ENCODE peak calls at places on chromosome 22, in four cellular contexts. One of them, this sample, is unnamed.

GRCh38 chr22:40400173-40400572 is 29.8 kb downstream of the SGSM3 start:
- DNase-seq in body of pancreas: no peak
- DNase-seq in H1: no peak
- DNase-seq in left ventricle myocardium inferior: no peak
- DNase-seq in this sample: no peak

GRCh38 chr22:19871023-19871844 is 16.6 kb upstream of the GNB1L start:
- DNase-seq in left ventricle myocardium inferior: no peak
- DNase-seq in body of pancreas: peak; percentile 10
- DNase-seq in H1: peak; percentile 40
- DNase-seq in this sample: no peak

GRCh38 chr22:30235687-30236170 is 10.8 kb downstream of the LIF start:
- DNase-seq in H1: no peak
- DNase-seq in left ventricle myocardium inferior: no peak
- DNase-seq in body of pancreas: peak; percentile 71
- DNase-seq in this sample: peak; percentile 84

GRCh38 chr22:41524809-41525449 is 19.3 kb downstream of the POLR3H start:
- DNase-seq in left ventricle myocardium inferior: no peak
- DNase-seq in H1: no peak
- DNase-seq in body of pancreas: no peak
- DNase-seq in this sample: no peak

GRCh38 chr22:38205261-38206128 is 3.7 kb downstream of the MAFF start:
- DNase-seq in left ventricle myocardium inferior: peak; percentile 83
- DNase-seq in body of pancreas: peak; percentile 57
- DNase-seq in H1: no peak
- DNase-seq in this sample: no peak

GRCh38 chr22:49517721-49518120 is 310.0 kb downstream of the BRD1 start:
- DNase-seq in body of pancreas: no peak
- DNase-seq in H1: no peak
- DNase-seq in left ventricle myocardium inferior: no peak
- DNase-seq in this sample: no peak

GRCh38 chr22:30291334-30291892 is 2.1 kb upstream of the CASTOR1 start:
- DNase-seq in H1: no peak
- DNase-seq in left ventricle myocardium inferior: no peak
- DNase-seq in body of pancreas: no peak
- DNase-seq in this sample: no peak

GRCh38 chr22:30598986-30599385 is 7.3 kb upstream of the PES1 start:
- DNase-seq in body of pancreas: no peak
- DNase-seq in H1: no peak
- DNase-seq in left ventricle myocardium inferior: no peak
- DNase-seq in this sample: no peak

GRCh38 chr22:31970490-31971444 is 26.4 kb downstream of the YWHAH start:
- DNase-seq in H1: peak; percentile 100
- DNase-seq in body of pancreas: peak; percentile 78
- DNase-seq in left ventricle myocardium inferior: peak; percentile 77
- DNase-seq in this sample: peak; percentile 76

GRCh38 chr22:30268331-30268730 is 1.7 kb upstream of the OSM start:
- DNase-seq in left ventricle myocardium inferior: no peak
- DNase-seq in body of pancreas: no peak
- DNase-seq in H1: no peak
- DNase-seq in this sample: no peak

GRCh38 chr22:29314537-29315285 is 786 bp downstream of the RASL10A start:
- DNase-seq in H1: peak; percentile 65
- DNase-seq in left ventricle myocardium inferior: no peak
- DNase-seq in body of pancreas: no peak
- DNase-seq in this sample: no peak

GRCh38 chr22:41030891-41031290 is 61.5 kb upstream of the EP300 start:
- DNase-seq in body of pancreas: no peak
- DNase-seq in H1: no peak
- DNase-seq in left ventricle myocardium inferior: no peak
- DNase-seq in this sample: no peak

GRCh38 chr22:40498454-40499186 is 128.2 kb downstream of the SGSM3 start:
- DNase-seq in left ventricle myocardium inferior: no peak
- DNase-seq in body of pancreas: no peak
- DNase-seq in H1: no peak
- DNase-seq in this sample: peak; percentile 24

GRCh38 chr22:41380993-41381328 is 781 bp upstream of the TEF start:
- DNase-seq in left ventricle myocardium inferior: no peak
- DNase-seq in body of pancreas: peak; percentile 90
- DNase-seq in H1: no peak
- DNase-seq in this sample: no peak

GRCh38 chr22:40258463-40259046 is 80.8 kb downstream of the TNRC6B start:
- DNase-seq in left ventricle myocardium inferior: no peak
- DNase-seq in body of pancreas: peak; percentile 28
- DNase-seq in H1: no peak
- DNase-seq in this sample: no peak

GRCh38 chr22:20949698-20950183 is 17.3 kb upstream of the AIFM3 start:
- DNase-seq in body of pancreas: no peak
- DNase-seq in H1: no peak
- DNase-seq in left ventricle myocardium inferior: no peak
- DNase-seq in this sample: no peak

GRCh38 chr22:31160328-31160978 is 471 bp downstream of the RNF185 start:
- DNase-seq in H1: peak; percentile 63
- DNase-seq in left ventricle myocardium inferior: no peak
- DNase-seq in body of pancreas: peak; percentile 19
- DNase-seq in this sample: no peak

GRCh38 chr22:32717337-32718240 is 83.9 kb upstream of the TIMP3 start:
- DNase-seq in left ventricle myocardium inferior: peak; percentile 33
- DNase-seq in H1: no peak
- DNase-seq in body of pancreas: no peak
- DNase-seq in this sample: no peak

GRCh38 chr22:31753005-31753633 is 700 bp upstream of the DEPDC5 start:
- DNase-seq in H1: peak; percentile 76
- DNase-seq in body of pancreas: peak; percentile 28
- DNase-seq in left ventricle myocardium inferior: peak; percentile 37
- DNase-seq in this sample: peak; percentile 86

GRCh38 chr22:30245985-30246901 is at the start of gene LIF:
- DNase-seq in body of pancreas: no peak
- DNase-seq in H1: peak; percentile 75
- DNase-seq in left ventricle myocardium inferior: no peak
- DNase-seq in this sample: no peak

GRCh38 chr22:19717691-19718254 is 3.5 kb downstream of the SEPTIN5 start:
- DNase-seq in body of pancreas: peak; percentile 73
- DNase-seq in left ventricle myocardium inferior: peak; percentile 81
- DNase-seq in H1: peak; percentile 92
- DNase-seq in this sample: peak; percentile 68

GRCh38 chr22:24088796-24089195 is 77.7 kb downstream of the CABIN1 start:
- DNase-seq in H1: no peak
- DNase-seq in body of pancreas: no peak
- DNase-seq in left ventricle myocardium inferior: no peak
- DNase-seq in this sample: no peak

GRCh38 chr22:26669060-26669481 is 11.7 kb downstream of the MIAT start:
- DNase-seq in left ventricle myocardium inferior: no peak
- DNase-seq in body of pancreas: peak; percentile 87
- DNase-seq in H1: peak; percentile 79
- DNase-seq in this sample: peak; percentile 67

GRCh38 chr22:28023774-28024173 is 104.7 kb upstream of the PITPNB start:
- DNase-seq in H1: no peak
- DNase-seq in left ventricle myocardium inferior: peak; percentile 9
- DNase-seq in body of pancreas: no peak
- DNase-seq in this sample: no peak

GRCh38 chr22:24588756-24589481 is 4.0 kb downstream of the LRRC75B start:
- DNase-seq in body of pancreas: no peak
- DNase-seq in left ventricle myocardium inferior: no peak
- DNase-seq in H1: no peak
- DNase-seq in this sample: peak; percentile 84

GRCh38 chr22:27918351-27919221 is 470 bp downstream of the PITPNB start:
- DNase-seq in H1: peak; percentile 70
- DNase-seq in left ventricle myocardium inferior: peak; percentile 46
- DNase-seq in body of pancreas: peak; percentile 38
- DNase-seq in this sample: peak; percentile 61

GRCh38 chr22:32660292-32660691 is 141.2 kb upstream of the TIMP3 start:
- DNase-seq in body of pancreas: peak; percentile 69
- DNase-seq in left ventricle myocardium inferior: peak; percentile 70
- DNase-seq in H1: peak; percentile 80
- DNase-seq in this sample: peak; percentile 73

GRCh38 chr22:36986242-36986821 is 32.9 kb downstream of the TST start:
- DNase-seq in body of pancreas: no peak
- DNase-seq in left ventricle myocardium inferior: no peak
- DNase-seq in H1: peak; percentile 87
- DNase-seq in this sample: peak; percentile 64
- H3K4me1 ChIP-seq in body of pancreas: no peaks in the 10 kb centered on the region
- H3K4me1 ChIP-seq in left ventricle myocardium inferior: no peaks in the 10 kb centered on the region
- H3K4me1 ChIP-seq in H1: no peaks in the 10 kb centered on the region
- H3K4me1 ChIP-seq in this sample: no peaks in the 10 kb centered on the region

GRCh38 chr22:44537016-44537936 is 39.2 kb upstream of the RTL6 start:
- DNase-seq in left ventricle myocardium inferior: no peak
- DNase-seq in body of pancreas: no peak
- DNase-seq in H1: no peak
- DNase-seq in this sample: peak; percentile 63
- H3K4me1 ChIP-seq in left ventricle myocardium inferior: no peaks in the 10 kb centered on the region
- H3K4me1 ChIP-seq in body of pancreas: no peaks in the 10 kb centered on the region
- H3K4me1 ChIP-seq in H1: no peaks in the 10 kb centered on the region
- H3K4me1 ChIP-seq in this sample: peaks cover 5% of the 10 kb centered on the region

GRCh38 chr22:22894740-22895731 is 7.4 kb downstream of the IGLL5 start:
- DNase-seq in H1: no peak
- DNase-seq in left ventricle myocardium inferior: no peak
- DNase-seq in body of pancreas: no peak
- DNase-seq in this sample: no peak

GRCh38 chr22:22893891-22894739 is 6.5 kb downstream of the IGLL5 start:
- DNase-seq in left ventricle myocardium inferior: no peak
- DNase-seq in body of pancreas: no peak
- DNase-seq in H1: no peak
- DNase-seq in this sample: no peak

GRCh38 chr22:22892096-22893052 is 4.8 kb downstream of the IGLL5 start:
- DNase-seq in H1: no peak
- DNase-seq in left ventricle myocardium inferior: no peak
- DNase-seq in body of pancreas: no peak
- DNase-seq in this sample: no peak

GRCh38 chr22:22891139-22891621 is 3.6 kb downstream of the IGLL5 start:
- DNase-seq in H1: no peak
- DNase-seq in left ventricle myocardium inferior: no peak
- DNase-seq in body of pancreas: no peak
- DNase-seq in this sample: no peak

DNA sequence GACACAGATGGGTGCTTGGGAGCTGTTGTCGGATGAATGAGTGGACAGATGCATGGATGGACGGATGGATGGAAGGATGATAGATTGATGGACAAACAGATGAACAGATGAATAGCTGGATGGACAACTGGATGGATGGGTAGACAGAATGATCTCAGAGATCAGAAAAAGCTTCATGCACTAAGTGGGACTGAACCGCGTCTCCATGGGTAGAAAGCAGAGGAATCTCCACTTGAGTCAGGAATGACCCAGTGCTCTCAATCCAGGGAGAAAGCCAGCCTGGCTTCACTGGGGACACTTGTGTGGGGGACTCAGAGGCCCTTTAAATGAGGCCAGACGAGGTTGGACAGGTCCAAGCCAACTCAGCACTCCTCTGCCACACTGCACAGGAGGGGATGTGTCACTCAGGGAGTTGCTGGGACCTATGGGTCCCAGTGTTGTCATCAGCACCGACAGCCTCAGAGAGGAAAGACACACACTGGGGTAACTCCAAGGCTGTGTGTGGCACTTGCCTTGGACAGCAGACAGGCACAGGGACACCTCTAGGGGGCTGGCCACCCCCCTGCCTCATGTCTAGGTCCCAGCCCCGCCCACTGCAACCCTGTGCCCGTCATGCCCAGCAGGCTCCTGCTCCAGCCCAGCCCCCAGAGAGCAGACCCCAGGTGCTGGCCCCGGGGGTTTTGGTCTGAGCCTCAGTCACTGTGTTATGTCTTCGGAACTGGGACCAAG is 5.6 kb downstream of the IGLL5 start:
- DNase-seq in H1: no peak
- DNase-seq in left ventricle myocardium inferior: no peak
- DNase-seq in body of pancreas: no peak
- DNase-seq in this sample: no peak
- H3K4me1 ChIP-seq in H1: no peaks in the 10 kb centered on the region
- H3K4me1 ChIP-seq in left ventricle myocardium inferior: no peaks in the 10 kb centered on the region
- H3K4me1 ChIP-seq in body of pancreas: no peaks in the 10 kb centered on the region
- H3K4me1 ChIP-seq in this sample: peaks cover 42% of the 10 kb centered on the region

DNA sequence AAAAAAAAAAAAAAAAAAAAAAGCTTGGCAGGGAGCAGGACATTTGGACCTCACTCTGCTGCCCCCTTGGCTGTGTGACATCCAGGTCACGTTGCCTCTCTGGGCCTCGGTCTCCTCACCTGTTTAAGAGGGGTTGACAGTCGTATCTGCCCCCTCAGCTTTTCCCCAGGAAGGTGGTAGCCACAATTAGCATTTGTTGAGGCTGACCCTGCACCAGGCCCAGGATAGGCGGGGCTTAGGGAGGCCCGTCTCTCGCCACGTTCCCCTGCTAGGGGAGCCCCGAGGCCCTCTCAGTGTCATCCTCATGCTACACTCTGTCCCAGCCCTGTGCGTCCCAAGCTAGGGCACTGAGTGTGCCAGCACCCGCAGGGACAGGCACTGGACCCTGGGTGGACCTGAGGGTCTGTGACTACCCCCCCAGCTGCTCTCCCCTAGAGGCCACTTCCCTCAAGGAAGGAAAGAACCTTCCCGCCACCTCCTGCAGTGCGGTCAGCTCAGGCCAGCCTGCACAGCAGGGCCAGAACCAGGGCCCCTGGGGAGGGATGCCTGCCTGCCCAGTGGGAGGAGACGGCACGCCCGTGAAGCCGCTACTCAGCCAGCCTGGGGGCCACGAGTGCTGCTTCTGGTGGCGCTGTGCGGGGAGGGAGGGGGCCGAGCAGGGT is 38.5 kb upstream of the PPARA start:
- DNase-seq in body of pancreas: peak; percentile 45
- DNase-seq in H1: no peak
- DNase-seq in left ventricle myocardium inferior: no peak
- DNase-seq in this sample: no peak
- H3K4me1 ChIP-seq in body of pancreas: peaks cover 95% of the 10 kb centered on the region
- H3K4me1 ChIP-seq in H1: peaks cover 16% of the 10 kb centered on the region
- H3K4me1 ChIP-seq in left ventricle myocardium inferior: peaks cover 100% of the 10 kb centered on the region
- H3K4me1 ChIP-seq in this sample: peaks cover 15% of the 10 kb centered on the region

GRCh38 chr22:22880645-22881044 is 7.0 kb upstream of the IGLL5 start:
- DNase-seq in H1: no peak
- DNase-seq in left ventricle myocardium inferior: no peak
- DNase-seq in body of pancreas: no peak
- DNase-seq in this sample: no peak

GRCh38 chr22:22879675-22880029 is 8.0 kb upstream of the IGLL5 start:
- DNase-seq in body of pancreas: no peak
- DNase-seq in H1: no peak
- DNase-seq in left ventricle myocardium inferior: no peak
- DNase-seq in this sample: no peak

GRCh38 chr22:22882033-22882717 is 5.4 kb upstream of the IGLL5 start:
- DNase-seq in H1: no peak
- DNase-seq in left ventricle myocardium inferior: no peak
- DNase-seq in body of pancreas: no peak
- DNase-seq in this sample: no peak

GRCh38 chr22:22883090-22883727 is 4.4 kb upstream of the IGLL5 start:
- DNase-seq in H1: no peak
- DNase-seq in body of pancreas: no peak
- DNase-seq in left ventricle myocardium inferior: no peak
- DNase-seq in this sample: no peak

GRCh38 chr22:22881116-22882032 is 6.2 kb upstream of the IGLL5 start:
- DNase-seq in left ventricle myocardium inferior: no peak
- DNase-seq in body of pancreas: no peak
- DNase-seq in H1: no peak
- DNase-seq in this sample: no peak
- H3K4me1 ChIP-seq in left ventricle myocardium inferior: no peaks in the 10 kb centered on the region
- H3K4me1 ChIP-seq in body of pancreas: no peaks in the 10 kb centered on the region
- H3K4me1 ChIP-seq in H1: no peaks in the 10 kb centered on the region
- H3K4me1 ChIP-seq in this sample: peaks cover 30% of the 10 kb centered on the region